ENCODE peak calls at places on chromosomes 12 and 14, in six cellular contexts. Q, R, O, U, A and K are unnamed samples.

GRCh38 chr14:72680853-72681640 is 212.9 kb downstream of the DPF3 start:
- DNase-seq in Q (no peak), R (no peak), O (no peak), U (peak), A (no peak), K (no peak)

GRCh38 chr14:75709207-75709812 is 48.3 kb downstream of the TTLL5 start:
- DNase-seq in Q (peak), R (peak), O (peak), U (no peak), A (peak), K (peak)

GRCh38 chr12:26187429-26187828 is 7.9 kb upstream of the SSPN start:
- DNase-seq in Q (no peak), R (no peak), O (no peak), U (no peak), A (no peak), K (no peak)

GRCh38 chr14:60805881-60806569 is 71.5 kb downstream of the MNAT1 start:
- DNase-seq in Q (no peak), R (no peak), O (no peak), U (peak), A (no peak), K (no peak)

GRCh38 chr14:105881021-105881930 is 354.9 kb downstream of the TMEM121 start:
- DNase-seq in Q (no peak), R (peak), O (peak), U (no peak), A (peak), K (no peak)

GRCh38 chr14:104366931-104367810 is 212.4 kb upstream of the C14orf180 start:
- DNase-seq in Q (no peak), R (peak), O (no peak), U (no peak), A (peak), K (no peak)

GRCh38 chr12:65229441-65229840 is 49.0 kb upstream of the MSRB3 start:
- DNase-seq in Q (no peak), R (no peak), O (no peak), U (peak), A (no peak), K (no peak)

GRCh38 chr12:30330565-30330964 is 365.1 kb downstream of the IPO8 start:
- DNase-seq in Q (no peak), R (no peak), O (no peak), U (no peak), A (no peak), K (no peak)

GRCh38 chr14:30921305-30921704 is 46.9 kb downstream of the COCH start:
- DNase-seq in Q (no peak), R (no peak), O (no peak), U (no peak), A (no peak), K (no peak)

GRCh38 chr14:50452979-50453705 is 56.5 kb upstream of the CDKL1 start:
- DNase-seq in Q (no peak), R (no peak), O (no peak), U (peak), A (no peak), K (no peak)

GRCh38 chr14:78142994-78143393 is 27.2 kb upstream of the NRXN3 start:
- DNase-seq in Q (no peak), R (no peak), O (no peak), U (no peak), A (no peak), K (no peak)

GRCh38 chr14:78141590-78141989 is 28.6 kb upstream of the NRXN3 start:
- DNase-seq in Q (no peak), R (no peak), O (no peak), U (no peak), A (no peak), K (no peak)

DNA sequence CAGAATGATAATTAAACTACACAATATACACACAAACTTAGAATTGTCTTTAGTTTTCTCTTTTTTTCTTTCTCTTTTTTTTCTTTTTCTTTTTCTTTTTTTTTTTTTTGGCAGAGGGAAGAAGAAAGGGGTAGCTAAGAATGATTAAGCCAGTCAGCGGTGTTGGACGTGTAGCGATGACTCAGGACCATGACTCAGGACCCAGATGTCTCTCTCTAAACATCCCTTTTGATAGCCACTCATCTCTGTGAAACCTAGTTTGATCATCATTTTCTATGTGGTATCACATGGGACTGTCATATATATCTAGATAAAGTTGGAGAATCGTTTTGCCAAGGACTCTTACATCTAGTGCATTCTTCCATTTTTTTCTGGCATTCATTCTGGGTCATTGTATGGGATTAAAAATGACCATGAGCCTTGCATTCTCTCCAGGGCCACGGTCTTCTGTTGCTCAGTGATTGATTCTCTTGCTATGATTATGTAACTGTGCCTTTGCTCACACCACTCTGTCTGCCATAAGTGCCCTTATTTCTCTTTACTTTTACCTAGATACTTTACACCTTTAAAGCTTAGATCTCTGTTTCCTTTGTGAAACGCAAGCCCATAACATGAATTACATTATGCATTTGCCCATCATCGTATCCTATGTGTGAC is 26.6 kb upstream of the NRXN3 start:
- DNase-seq in Q (no peak), R (no peak), O (no peak), U (peak), A (no peak), K (no peak)
- H3K27ac ChIP-seq in Q (no peak), R (no peak), O (no peak), U (no peak), A (no peak), K (no peak)

GRCh38 chr12:124661382-124661781 is 94.0 kb upstream of the NCOR2 start:
- DNase-seq in Q (no peak), R (no peak), O (no peak), U (no peak), A (no peak), K (no peak)

GRCh38 chr12:124663771-124664366 is 96.5 kb upstream of the NCOR2 start:
- DNase-seq in Q (no peak), R (no peak), O (no peak), U (no peak), A (no peak), K (peak)

GRCh38 chr12:124664395-124665111 is 97.1 kb upstream of the NCOR2 start:
- DNase-seq in Q (no peak), R (no peak), O (no peak), U (no peak), A (no peak), K (no peak)

GRCh38 chr12:124665516-124665915 is 98.1 kb upstream of the NCOR2 start:
- DNase-seq in Q (peak), R (no peak), O (no peak), U (no peak), A (no peak), K (no peak)

DNA sequence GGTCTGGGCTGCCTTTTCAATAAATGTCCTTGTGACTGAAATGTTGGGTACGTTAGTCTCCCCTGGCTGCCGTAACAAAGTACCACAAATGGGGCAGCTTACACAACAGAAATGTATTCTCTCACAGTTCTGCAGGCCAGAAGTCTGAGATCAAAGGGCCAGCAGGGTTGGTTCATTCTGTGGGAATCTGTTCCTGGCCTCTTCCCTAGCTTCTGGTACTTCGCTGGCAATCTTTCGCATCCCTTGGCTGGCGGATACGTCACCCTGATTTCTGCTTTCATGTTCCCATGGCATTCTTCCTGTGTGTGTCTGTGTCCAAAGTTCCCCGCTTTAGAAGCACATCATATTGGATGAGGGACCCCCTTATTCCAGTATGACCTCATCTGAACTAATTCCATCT is 95.8 kb upstream of the NCOR2 start:
- DNase-seq in Q (no peak), R (no peak), O (no peak), U (no peak), A (no peak), K (no peak)
- H3K27ac ChIP-seq in Q (peak), R (no peak), O (peak), U (no peak), A (no peak), K (peak)

GRCh38 chr12:52915637-52916036 is 10.8 kb upstream of the KRT8 start:
- DNase-seq in Q (no peak), R (no peak), O (no peak), U (no peak), A (no peak), K (no peak)
- H3K27ac ChIP-seq in Q (no peak), R (no peak), O (no peak), U (no peak), A (no peak), K (no peak)

DNA sequence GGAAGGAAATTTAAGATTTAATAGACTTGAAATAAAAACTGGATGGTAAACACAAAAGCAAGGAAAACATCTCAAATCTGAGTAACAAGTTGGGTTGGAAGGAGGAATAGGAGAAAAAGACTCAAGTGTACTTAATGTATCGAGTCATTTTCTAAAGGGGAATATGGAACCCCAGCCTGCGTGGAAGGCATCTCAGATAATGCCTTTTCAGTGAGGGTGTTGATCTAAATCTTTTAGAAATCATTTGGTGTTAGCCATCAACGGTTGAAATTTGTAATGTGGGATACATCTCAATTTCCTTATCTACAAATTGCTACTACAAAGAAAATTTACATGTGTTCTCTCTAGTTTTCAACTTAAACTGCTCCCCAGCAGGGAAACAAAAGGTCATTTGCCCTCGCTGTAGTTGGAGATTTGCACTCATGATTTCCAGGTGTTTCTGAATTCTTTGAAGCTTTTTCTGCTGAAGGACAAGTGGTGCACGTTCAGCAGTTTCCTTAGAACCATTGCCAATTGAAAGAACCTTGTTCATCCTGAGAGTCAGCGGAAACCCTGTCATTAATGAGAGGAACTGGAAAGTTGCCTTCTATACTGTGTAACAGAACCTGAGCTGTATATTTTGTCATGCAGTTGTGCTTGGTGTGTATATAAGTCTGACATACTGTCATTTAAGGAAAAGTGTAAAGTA is 2.2 kb downstream of the PCBP2 start:
- DNase-seq in Q (no peak), R (no peak), O (no peak), U (no peak), A (no peak), K (no peak)
- H3K27ac ChIP-seq in Q (no peak), R (no peak), O (peak), U (peak), A (peak), K (no peak)

DNA sequence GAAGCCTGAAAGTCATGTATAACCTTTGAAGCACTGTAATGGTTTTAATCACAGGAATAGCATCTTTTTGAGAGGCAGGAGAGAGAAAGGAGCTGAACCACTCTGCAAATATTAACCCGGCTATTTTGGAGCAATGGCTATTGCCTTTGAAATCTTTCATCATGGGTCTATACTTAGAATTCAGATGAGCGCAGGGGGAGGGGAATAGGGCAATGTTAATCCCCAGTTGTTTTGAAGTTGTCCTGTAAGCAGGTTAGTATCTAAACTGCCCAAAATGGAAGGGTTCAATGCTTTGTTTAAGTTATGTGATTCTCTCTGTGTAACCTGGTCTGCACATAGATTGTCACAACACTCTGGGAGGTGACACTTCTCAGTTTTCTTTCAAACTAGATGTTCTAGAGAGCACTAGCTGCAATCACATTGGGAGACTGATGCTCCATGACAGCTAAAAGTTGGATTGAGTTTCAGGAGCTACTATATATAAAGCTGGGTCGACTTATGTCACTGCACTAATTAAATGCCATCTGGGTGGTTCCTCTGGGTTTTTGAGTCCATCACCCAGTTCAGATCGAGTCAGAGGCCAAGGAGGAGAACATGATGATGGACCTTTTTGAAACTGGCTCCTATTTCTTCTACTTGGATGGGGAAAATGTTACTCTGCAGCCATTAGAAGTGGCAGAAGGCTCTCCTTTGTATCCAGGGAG is at the start of gene MYF6:
- DNase-seq in Q (no peak), R (no peak), O (no peak), U (no peak), A (no peak), K (no peak)
- H3K27ac ChIP-seq in Q (no peak), R (no peak), O (no peak), U (no peak), A (no peak), K (no peak)

GRCh38 chr12:131221946-131222249 is 268.2 kb downstream of the ADGRD1 start:
- DNase-seq in Q (no peak), R (no peak), O (no peak), U (no peak), A (no peak), K (no peak)

GRCh38 chr12:131218291-131219172 is 264.8 kb downstream of the ADGRD1 start:
- DNase-seq in Q (no peak), R (no peak), O (no peak), U (no peak), A (no peak), K (no peak)

GRCh38 chr12:131221061-131221945 is 267.6 kb downstream of the ADGRD1 start:
- DNase-seq in Q (no peak), R (no peak), O (no peak), U (no peak), A (no peak), K (no peak)

GRCh38 chr12:131219173-131220006 is 265.7 kb downstream of the ADGRD1 start:
- DNase-seq in Q (no peak), R (no peak), O (no peak), U (no peak), A (no peak), K (no peak)

DNA sequence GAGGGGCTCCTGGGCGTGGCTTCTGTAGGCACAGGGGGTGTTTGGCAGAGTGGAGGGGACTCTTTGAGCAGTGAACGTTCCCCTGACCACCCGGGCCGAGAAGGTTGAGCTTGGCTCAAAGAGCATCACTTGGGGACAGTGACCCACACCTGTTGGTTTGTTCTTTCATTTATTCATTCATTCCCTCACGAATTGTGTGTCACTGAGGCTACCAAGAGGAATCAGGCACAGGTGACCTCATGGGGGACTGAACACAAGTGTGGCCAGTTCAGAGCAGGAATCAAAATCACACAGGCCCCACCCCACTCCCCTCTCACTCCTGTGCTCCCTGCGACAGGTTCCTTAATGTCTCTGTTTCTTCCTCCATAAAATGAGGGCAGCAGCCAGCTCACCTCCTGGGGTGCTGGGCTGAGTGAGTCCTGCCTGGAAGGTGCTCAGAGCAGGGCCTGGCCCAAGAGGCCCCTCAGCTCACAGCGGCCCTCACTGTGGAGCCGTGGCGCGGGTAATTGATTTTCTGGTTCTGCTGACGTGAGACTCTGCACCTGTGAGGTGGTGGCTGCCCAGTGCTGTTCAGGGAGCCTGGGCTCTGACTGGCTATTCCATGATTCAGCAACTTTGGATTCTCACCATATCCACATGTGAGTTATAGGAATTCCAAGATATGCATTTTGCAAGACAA is 266.4 kb downstream of the ADGRD1 start:
- DNase-seq in Q (no peak), R (no peak), O (no peak), U (no peak), A (no peak), K (no peak)
- H3K27ac ChIP-seq in Q (no peak), R (no peak), O (no peak), U (no peak), A (no peak), K (no peak)

DNA sequence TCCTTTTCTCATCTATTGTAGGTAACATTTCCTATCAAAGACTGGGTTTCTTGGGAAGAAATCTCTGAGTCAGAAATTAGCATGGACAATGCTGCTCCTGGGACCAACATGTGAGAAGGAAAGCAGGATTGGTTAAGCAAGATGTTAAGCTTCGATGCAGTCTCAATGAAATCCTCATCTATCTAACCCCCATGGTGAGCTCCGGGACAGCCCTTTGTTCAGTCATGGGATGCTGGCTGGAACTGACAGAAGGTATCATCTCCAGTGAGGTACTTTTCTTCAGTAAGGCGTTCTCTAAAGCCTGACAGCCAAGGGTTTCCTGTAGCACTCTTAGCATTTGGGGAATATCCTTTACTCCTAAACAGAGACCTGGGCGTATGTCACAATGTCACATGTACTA is 82.8 kb upstream of the SINHCAF start:
- DNase-seq in Q (no peak), R (no peak), O (no peak), U (no peak), A (no peak), K (no peak)
- H3K27ac ChIP-seq in Q (no peak), R (no peak), O (no peak), U (no peak), A (no peak), K (no peak)

DNA sequence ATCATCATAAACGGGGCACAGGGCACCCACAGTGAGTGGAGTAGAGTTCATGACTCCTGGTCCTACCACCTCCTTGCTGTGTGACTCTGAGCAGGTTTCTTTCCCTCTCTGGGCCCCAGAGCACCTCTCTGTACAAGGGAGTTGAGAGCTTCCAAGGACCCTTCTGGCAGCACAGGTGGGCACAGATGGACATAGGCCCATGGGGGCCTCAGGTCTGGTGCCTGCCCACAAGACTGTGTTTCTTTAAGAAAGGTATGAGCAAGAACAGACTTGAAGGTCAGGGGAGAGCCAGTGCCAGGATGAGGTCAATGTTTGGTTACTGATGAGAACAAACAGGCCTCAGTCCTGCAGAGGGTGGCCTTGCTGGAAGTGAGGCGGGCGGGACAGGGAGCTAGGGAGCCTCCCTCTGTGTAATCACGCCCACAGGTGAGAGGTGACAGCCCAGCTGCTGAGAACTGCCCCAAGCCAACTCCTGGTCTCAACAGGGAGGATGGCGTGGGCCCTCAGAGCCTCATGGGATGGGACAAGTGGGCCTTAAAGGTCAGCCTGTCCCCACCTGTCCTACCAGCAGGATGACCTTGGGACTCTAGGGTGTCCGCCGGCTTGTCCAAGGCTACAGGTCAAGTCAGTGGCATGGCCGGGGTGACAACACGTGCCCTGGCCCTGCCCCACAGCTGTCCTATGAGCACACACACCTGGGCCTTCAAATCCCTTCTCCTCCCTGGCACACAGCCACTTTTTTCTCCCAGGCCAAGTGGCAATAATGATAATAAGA is 49.1 kb downstream of the CCDC85C start:
- DNase-seq in Q (peak), R (no peak), O (peak), U (no peak), A (no peak), K (peak)
- H3K27ac ChIP-seq in Q (peak), R (no peak), O (peak), U (no peak), A (peak), K (peak)